ENCODE peak calls at places on chromosomes 4 and X, in five cellular contexts. O is IMR-90, T is SK-N-SH, N is GM12878, C is K562. M is an unnamed sample.

GRCh38 chr4:152778656-152779512 is 646 bp downstream of the TIGD4 start:
- DNase-seq in N (no peak), C (no peak), T (peak), O (peak), M (peak)

GRCh38 chrX:46587753-46588171 is 14.2 kb downstream of the CHST7 start:
- DNase-seq in T (no peak), C (no peak), O (no peak), N (no peak), M (no peak)

GRCh38 chr4:52627876-52628275 is 31.2 kb downstream of the USP46 start:
- DNase-seq in N (no peak), C (no peak), T (no peak), O (no peak), M (no peak)

GRCh38 chrX:2670978-2671377 is 20.1 kb upstream of the CD99 start:
- DNase-seq in C (no peak), O (no peak), N (no peak), T (no peak), M (no peak)

GRCh38 chrX:24149346-24150050 is at the start of gene ZFX:
- DNase-seq in N (no peak), O (peak), T (peak), C (peak), M (peak)

GRCh38 chr4:62601737-62602136 is 1401.6 kb downstream of the ADGRL3 start:
- DNase-seq in T (no peak), O (no peak), C (no peak), N (no peak), M (no peak)

GRCh38 chr4:3361896-3362295 is 69.1 kb downstream of the RGS12 start:
- DNase-seq in N (no peak), T (no peak), O (no peak), C (no peak), M (no peak)

GRCh38 chr4:98851806-98852205 is 77.1 kb downstream of the EIF4E start:
- DNase-seq in O (peak), C (no peak), T (no peak), N (no peak), M (no peak)

GRCh38 chr4:110160616-110161015 is 37.8 kb downstream of the ELOVL6 start:
- DNase-seq in N (no peak), O (no peak), T (no peak), C (no peak), M (no peak)

GRCh38 chr4:110165382-110166285 is 32.8 kb downstream of the ELOVL6 start:
- DNase-seq in T (peak), C (no peak), O (peak), N (no peak), M (peak)

GRCh38 chr4:110164856-110165255 is 33.6 kb downstream of the ELOVL6 start:
- DNase-seq in N (no peak), T (no peak), C (no peak), O (no peak), M (no peak)

GRCh38 chr4:110164251-110164650 is 34.2 kb downstream of the ELOVL6 start:
- DNase-seq in O (peak), C (no peak), N (no peak), T (no peak), M (no peak)

DNA sequence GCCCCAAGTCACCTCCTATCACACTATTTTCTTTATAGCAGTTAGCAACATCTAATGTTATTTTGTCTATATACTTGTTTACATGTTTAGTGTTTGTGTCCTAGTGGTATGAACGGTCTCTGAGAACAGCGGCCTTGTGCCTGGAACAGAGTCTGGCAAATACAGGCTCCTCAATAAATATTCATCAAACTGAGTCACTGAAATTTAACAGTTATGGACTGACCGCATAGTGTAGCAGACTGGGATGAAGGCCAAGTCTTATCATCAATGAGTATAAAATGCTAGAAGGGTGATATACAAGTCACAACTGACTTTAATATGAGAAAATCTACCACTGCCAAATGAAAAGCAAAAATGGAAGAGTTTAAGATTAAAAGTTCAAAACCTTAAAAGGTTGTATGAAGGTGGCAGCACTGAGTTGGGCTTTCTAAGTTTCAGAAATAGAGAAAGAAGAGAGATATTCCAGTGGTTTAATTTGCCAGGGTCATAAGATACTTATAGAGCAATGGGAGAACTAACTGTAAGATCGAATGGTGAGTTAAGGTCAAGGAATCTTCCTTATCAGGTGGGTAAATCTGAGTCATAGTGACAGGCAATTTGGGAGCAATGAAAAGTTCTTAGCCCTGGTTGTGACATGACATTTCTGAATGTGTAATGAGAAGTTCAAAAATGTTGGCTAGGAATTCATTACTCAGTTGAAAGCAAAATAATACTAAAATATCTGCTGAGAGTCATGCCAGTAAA is 34.9 kb downstream of the ELOVL6 start:
- DNase-seq in T (no peak), N (no peak), O (peak), C (no peak), M (peak)
- TF ChIP-seq RCOR1 in T (no peak), N (no peak), O (no peak), C (no peak), M (no peak)

GRCh38 chr4:185773419-185773818 is 38.6 kb downstream of the SORBS2 start:
- DNase-seq in N (no peak), O (no peak), T (no peak), C (no peak), M (no peak)
- H3K4me2 ChIP-seq in N (no peak), O (no peak), T (no peak), C (no peak), M (no peak)

GRCh38 chrX:123083924-123084323 is 100.2 kb upstream of the GRIA3 start:
- DNase-seq in T (no peak), C (no peak), O (no peak), N (no peak), M (no peak)
- TF ChIP-seq RCOR1 in T (no peak), C (no peak), O (no peak), N (no peak), M (no peak)

GRCh38 chrX:40468033-40468979 is 112.5 kb upstream of the ATP6AP2 start:
- DNase-seq in N (peak), C (peak), T (peak), O (peak), M (peak)
- H3K4me2 ChIP-seq in N (peak), C (peak), T (peak), O (no peak), M (peak)

GRCh38 chrX:103254171-103254824 is 657 bp downstream of the TCEAL8 start:
- DNase-seq in N (peak), O (peak), C (peak), T (peak), M (peak)
- TF ChIP-seq RCOR1 in N (no peak), O (no peak), C (no peak), T (no peak), M (no peak)

GRCh38 chr4:159055851-159056250 is 47.0 kb upstream of the RAPGEF2 start:
- DNase-seq in C (no peak), T (no peak), O (no peak), N (no peak), M (no peak)

GRCh38 chr4:159051245-159052071 is 51.4 kb upstream of the RAPGEF2 start:
- DNase-seq in N (peak), C (no peak), T (no peak), O (no peak), M (no peak)

GRCh38 chr4:159049780-159050375 is 53.0 kb upstream of the RAPGEF2 start:
- DNase-seq in T (no peak), N (no peak), C (no peak), O (no peak), M (no peak)

GRCh38 chr4:159048166-159048886 is 54.6 kb upstream of the RAPGEF2 start:
- DNase-seq in N (no peak), T (peak), O (peak), C (peak), M (peak)

GRCh38 chr4:159052315-159052714 is 50.6 kb upstream of the RAPGEF2 start:
- DNase-seq in C (no peak), T (no peak), N (peak), O (no peak), M (no peak)
- H3K4me2 ChIP-seq in C (no peak), T (no peak), N (peak), O (no peak), M (no peak)

DNA sequence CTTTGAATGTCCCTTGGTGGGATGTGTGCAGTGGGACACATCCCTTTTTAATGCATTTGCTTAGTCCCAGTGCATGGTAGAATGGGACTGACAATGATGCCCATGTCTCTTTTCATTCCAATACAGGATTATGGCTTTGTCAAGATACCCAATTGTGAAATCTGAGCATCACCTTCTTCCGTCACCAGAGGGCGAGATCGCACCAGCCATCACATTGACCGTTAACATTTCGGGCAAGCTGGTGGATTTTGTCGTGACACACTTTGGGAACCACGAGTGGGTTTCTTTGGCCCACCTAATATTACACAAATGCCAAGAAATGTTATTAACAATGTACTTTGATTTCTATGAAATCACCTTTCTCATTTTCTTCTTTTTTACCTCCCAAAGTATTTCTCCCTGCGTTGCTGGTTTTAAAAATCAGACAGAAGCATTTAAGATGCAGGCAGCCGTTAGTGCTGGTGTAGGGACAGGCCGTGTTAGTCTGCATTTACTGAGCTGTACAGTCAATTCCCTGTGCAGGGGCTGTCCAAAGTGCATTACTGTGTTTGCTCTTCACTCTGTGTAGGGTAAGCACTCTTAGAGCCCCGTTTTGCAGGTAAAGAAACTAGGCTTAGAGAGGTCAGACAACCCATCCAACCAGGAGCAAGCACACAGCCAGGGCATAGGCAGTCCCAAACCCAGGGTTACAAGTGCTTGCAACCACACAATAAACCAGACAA is 46.5 kb downstream of the CWH43 start:
- DNase-seq in C (peak), O (peak), T (peak), N (no peak), M (peak)
- TF ChIP-seq RCOR1 in C (no peak), O (no peak), T (no peak), N (no peak), M (no peak)

GRCh38 chr4:18616720-18617119 is 595.2 kb upstream of the LCORL start:
- DNase-seq in T (no peak), O (no peak), N (no peak), C (no peak), M (no peak)

GRCh38 chr4:18608910-18609525 is 587.5 kb upstream of the LCORL start:
- DNase-seq in O (no peak), T (peak), N (no peak), C (no peak), M (no peak)

GRCh38 chr4:18611008-18611407 is 589.5 kb upstream of the LCORL start:
- DNase-seq in T (no peak), N (no peak), C (no peak), O (no peak), M (no peak)
- H3K4me2 ChIP-seq in T (no peak), N (no peak), C (no peak), O (no peak), M (no peak)

GRCh38 chr4:103074598-103075434 is 1.7 kb downstream of the SLC9B2 start:
- DNase-seq in C (no peak), N (peak), T (no peak), O (peak), M (no peak)
- TF ChIP-seq RCOR1 in C (no peak), N (no peak), T (no peak), O (no peak), M (no peak)

GRCh38 chr4:120853101-120853940 is 69.2 kb downstream of the PRDM5 start:
- DNase-seq in T (no peak), C (no peak), N (no peak), O (peak), M (no peak)

GRCh38 chr4:120847019-120847582 is 75.4 kb downstream of the PRDM5 start:
- DNase-seq in C (no peak), T (no peak), O (no peak), N (no peak), M (no peak)

GRCh38 chr4:120855307-120856001 is 67.1 kb downstream of the PRDM5 start:
- DNase-seq in N (peak), O (no peak), C (no peak), T (no peak), M (no peak)

GRCh38 chr4:120844528-120844921 is 78.0 kb downstream of the PRDM5 start:
- DNase-seq in N (peak), C (no peak), O (no peak), T (no peak), M (no peak)

GRCh38 chr4:120850048-120850599 is 72.4 kb downstream of the PRDM5 start:
- DNase-seq in T (no peak), N (no peak), O (peak), C (no peak), M (no peak)
- H3K4me2 ChIP-seq in T (peak), N (no peak), O (peak), C (no peak), M (no peak)